ENCODE peak calls at places on chromosomes 7 and 10, in seven cellular contexts. M, H, F, U, P, S and A are unnamed samples.

GRCh38 chr10:3786295-3786981 is 1.4 kb upstream of the KLF6 start:
- DNase-seq in M (peak; percentile 71), H (no peak), F (no peak), U (peak; percentile 85), P (no peak), S (peak; percentile 70), A (no peak)

GRCh38 chr10:48363617-48364355 is 57.3 kb downstream of the MAPK8 start:
- DNase-seq in M (peak; percentile 43), H (no peak), F (peak; percentile 51), U (peak; percentile 70), P (peak; percentile 30), S (peak; percentile 90), A (peak; percentile 20)

GRCh38 chr10:131094406-131095108 is 217.0 kb downstream of the TCERG1L start:
- DNase-seq in M (peak; percentile 18), H (no peak), F (no peak), U (no peak), P (no peak), S (no peak), A (no peak)

GRCh38 chr10:104333037-104333727 is 5.1 kb downstream of the ITPRIP start:
- DNase-seq in M (no peak), H (no peak), F (no peak), U (no peak), P (peak; percentile 57), S (no peak), A (no peak)

GRCh38 chr10:43940898-43941777 is 292.5 kb upstream of the ZNF32 start:
- DNase-seq in M (no peak), H (no peak), F (no peak), U (no peak), P (no peak), S (no peak), A (no peak)

GRCh38 chr10:2619472-2619871 is 447.9 kb upstream of the PFKP start:
- DNase-seq in M (no peak), H (no peak), F (no peak), U (peak; percentile 7), P (peak; percentile 14), S (no peak), A (no peak)

GRCh38 chr10:71725998-71726672 is 6.6 kb upstream of the C10orf105 start:
- DNase-seq in M (no peak), H (no peak), F (no peak), U (peak; percentile 46), P (peak; percentile 66), S (peak; percentile 67), A (no peak)

GRCh38 chr7:90582164-90582563 is 14.0 kb upstream of the CDK14 start:
- DNase-seq in M (no peak), H (no peak), F (no peak), U (no peak), P (no peak), S (peak; percentile 51), A (no peak)

GRCh38 chr10:14093735-14094484 is 236.8 kb downstream of the FRMD4A start:
- DNase-seq in M (no peak), H (no peak), F (no peak), U (no peak), P (no peak), S (peak; percentile 68), A (no peak)

GRCh38 chr7:69047166-69047760 is 551.0 kb upstream of the AUTS2 start:
- DNase-seq in M (no peak), H (no peak), F (no peak), U (no peak), P (no peak), S (no peak), A (no peak)

GRCh38 chr7:114047889-114048288 is 129.1 kb upstream of the PPP1R3A start:
- DNase-seq in M (no peak), H (no peak), F (no peak), U (no peak), P (no peak), S (no peak), A (no peak)

GRCh38 chr10:25758041-25758457 is 176.0 kb upstream of the MYO3A start:
- DNase-seq in M (peak; percentile 26), H (no peak), F (no peak), U (peak; percentile 10), P (peak; percentile 45), S (no peak), A (no peak)

GRCh38 chr7:141484907-141485306 is 66.3 kb upstream of the AGK start:
- DNase-seq in M (no peak), H (no peak), F (no peak), U (no peak), P (no peak), S (no peak), A (no peak)

DNA sequence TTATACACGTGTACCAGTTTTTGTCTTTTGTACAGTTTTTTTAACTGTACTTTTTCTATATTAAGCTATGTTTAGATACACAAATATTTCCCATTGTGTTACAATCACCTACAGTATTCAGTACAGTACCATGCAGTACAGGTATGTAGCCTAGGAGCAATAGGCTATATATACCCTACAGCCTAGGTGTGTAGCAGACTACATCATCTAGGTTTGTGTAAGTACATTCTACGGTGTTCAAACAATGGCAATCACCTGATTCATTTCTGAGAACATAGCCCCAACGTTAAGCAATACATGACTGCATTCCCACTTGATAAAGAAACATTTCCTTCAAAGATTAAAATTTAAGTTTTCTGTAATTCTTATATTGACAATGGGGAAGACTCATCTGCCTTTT is 89.4 kb downstream of the TRIL start:
- DNase-seq in M (no peak), H (no peak), F (no peak), U (no peak), P (no peak), S (no peak), A (no peak)
- TF ChIP-seq EZH2 in M (no peak), H (no peak), F (no peak), U (no peak), P (no peak), S (no peak), A (no peak)

DNA sequence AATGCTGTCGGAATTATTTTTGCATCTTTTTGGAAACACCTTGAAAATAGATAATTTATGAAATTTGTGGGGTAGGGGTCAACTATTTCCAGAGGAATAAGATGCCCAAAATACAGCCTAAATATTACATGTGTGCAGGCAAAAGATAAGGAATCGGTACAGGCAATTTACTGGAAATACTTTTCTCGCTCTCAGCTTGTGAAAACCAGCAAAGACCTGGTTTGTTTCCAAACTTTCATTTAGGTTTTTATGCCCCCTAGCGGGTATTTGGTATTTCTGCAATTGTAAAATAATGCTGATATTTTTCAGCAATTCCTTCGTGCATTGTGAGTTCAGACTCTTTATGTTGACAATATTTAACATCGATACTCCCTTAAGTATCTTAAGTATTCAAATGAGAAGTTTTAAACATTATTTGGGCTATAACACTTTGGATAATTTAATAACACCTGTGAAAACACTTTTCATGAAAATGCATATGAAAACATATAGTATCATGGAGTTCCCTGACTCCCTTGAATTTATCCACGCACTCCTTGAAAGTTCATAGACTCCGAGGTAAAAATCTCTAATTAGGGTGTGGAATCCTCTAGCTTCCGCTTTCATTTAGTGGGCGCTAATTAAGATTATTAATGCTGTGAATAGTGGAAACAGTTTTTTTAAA is 132.4 kb downstream of the TSPAN12 start:
- DNase-seq in M (peak; percentile 43), H (no peak), F (no peak), U (peak; percentile 16), P (peak; percentile 38), S (peak; percentile 48), A (peak; percentile 39)
- TF ChIP-seq POLR2AphosphoS5 in M (no peak), H (no peak), F (no peak), U (no peak), P (no peak), S (no peak), A (no peak)

GRCh38 chr10:108911814-108912541 is 1011.3 kb downstream of the XPNPEP1 start:
- DNase-seq in M (no peak), H (peak; percentile 64), F (no peak), U (peak; percentile 3), P (no peak), S (no peak), A (no peak)
- H3K9ac ChIP-seq in M (no peak overlapping the region), H (no peak overlapping the region), F (no peak overlapping the region), U (no peak overlapping the region), P (no peak overlapping the region), S (no peak overlapping the region), A (peak overlapping the region; percentile 47)

DNA sequence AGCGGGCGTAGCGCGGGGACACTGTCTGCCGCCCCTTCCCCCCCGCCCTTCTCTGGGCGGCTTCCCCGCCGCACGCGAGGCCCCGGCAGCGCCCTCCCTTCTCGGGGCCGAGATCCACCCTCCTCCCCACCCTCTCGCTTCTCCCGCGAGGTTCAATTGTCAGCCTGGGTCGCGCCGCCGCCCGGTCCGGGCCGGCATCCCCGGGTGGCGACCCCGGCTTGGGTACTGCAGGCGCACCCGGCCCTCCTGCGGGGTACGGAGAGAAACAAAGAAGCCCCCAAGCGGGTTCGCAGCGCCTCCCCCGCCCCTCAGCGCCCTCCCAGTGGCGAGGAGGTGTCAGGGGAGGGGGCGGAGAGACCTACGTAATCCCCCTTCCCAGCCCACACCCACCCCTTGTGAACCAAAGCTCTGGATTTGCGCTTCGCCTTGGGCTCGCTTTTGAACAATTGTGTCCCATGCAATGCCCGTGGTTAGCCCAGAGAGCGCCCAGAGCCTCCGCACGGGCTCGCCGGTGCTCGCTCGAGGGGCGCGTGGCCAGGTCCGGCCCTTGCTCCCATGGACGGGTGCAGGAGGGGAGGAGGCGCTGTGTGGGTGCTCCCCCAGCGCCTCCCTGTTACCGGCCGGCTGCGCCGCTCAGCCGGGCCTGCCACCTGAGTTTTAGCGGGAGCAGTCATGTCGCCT is 634 bp downstream of the HECW1 start:
- DNase-seq in M (no peak), H (no peak), F (no peak), U (no peak), P (peak; percentile 28), S (peak; percentile 33), A (no peak)
- TF ChIP-seq EZH2 in M (no peak), H (no peak), F (no peak), U (no peak), P (no peak), S (peak; percentile 60), A (peak; percentile 72)

GRCh38 chr7:55130079-55130476 is 111.3 kb downstream of the EGFR start:
- DNase-seq in M (no peak), H (no peak), F (no peak), U (no peak), P (no peak), S (no peak), A (no peak)
- TF ChIP-seq POLR2AphosphoS5 in M (no peak), H (no peak), F (no peak), U (no peak), P (no peak), S (no peak), A (no peak)